ENCODE peak calls at places on chromosomes 3 and 15, in ten cellular contexts. One of them, this sample, is unnamed.

GRCh38 chr3:6679510-6679909 is 181.4 kb upstream of the GRM7 start:
- DNase-seq in cardiac fibroblast: no peak
- DNase-seq in heart left ventricle: no peak
- DNase-seq in ovary: no peak
- DNase-seq in Panc1: no peak
- DNase-seq in psoas muscle: no peak
- DNase-seq in upper lobe of right lung: no peak
- DNase-seq in H7: no peak
- DNase-seq in transverse colon: no peak
- DNase-seq in pancreas: no peak
- DNase-seq in this sample: no peak

GRCh38 chr15:34473840-34474239 is 36.2 kb upstream of the GOLGA8A start:
- DNase-seq in cardiac fibroblast: no peak
- DNase-seq in H7: no peak
- DNase-seq in pancreas: no peak
- DNase-seq in psoas muscle: no peak
- DNase-seq in Panc1: no peak
- DNase-seq in upper lobe of right lung: no peak
- DNase-seq in transverse colon: no peak
- DNase-seq in heart left ventricle: no peak
- DNase-seq in ovary: no peak
- DNase-seq in this sample: no peak

GRCh38 chr3:49869525-49870126 is at the start of gene CAMKV:
- DNase-seq in heart left ventricle: no peak
- DNase-seq in upper lobe of right lung: no peak
- DNase-seq in Panc1: no peak
- DNase-seq in ovary: no peak
- DNase-seq in cardiac fibroblast: no peak
- DNase-seq in psoas muscle: no peak
- DNase-seq in pancreas: no peak
- DNase-seq in H7: peak
- DNase-seq in transverse colon: no peak
- DNase-seq in this sample: no peak

GRCh38 chr3:149534671-149535394 is 60.3 kb downstream of the TM4SF4 start:
- DNase-seq in upper lobe of right lung: no peak
- DNase-seq in H7: no peak
- DNase-seq in transverse colon: no peak
- DNase-seq in cardiac fibroblast: peak
- DNase-seq in psoas muscle: no peak
- DNase-seq in heart left ventricle: peak
- DNase-seq in ovary: peak
- DNase-seq in pancreas: no peak
- DNase-seq in Panc1: no peak
- DNase-seq in this sample: no peak

GRCh38 chr15:33737687-33738606 is 230.3 kb upstream of the CHRM5 start:
- DNase-seq in ovary: no peak
- DNase-seq in upper lobe of right lung: no peak
- DNase-seq in Panc1: peak
- DNase-seq in H7: peak
- DNase-seq in psoas muscle: no peak
- DNase-seq in cardiac fibroblast: peak
- DNase-seq in transverse colon: peak
- DNase-seq in heart left ventricle: no peak
- DNase-seq in pancreas: peak
- DNase-seq in this sample: no peak

GRCh38 chr15:71072423-71072822 is 42.8 kb upstream of the THSD4 start:
- DNase-seq in ovary: no peak
- DNase-seq in transverse colon: no peak
- DNase-seq in heart left ventricle: no peak
- DNase-seq in cardiac fibroblast: no peak
- DNase-seq in pancreas: no peak
- DNase-seq in H7: no peak
- DNase-seq in psoas muscle: no peak
- DNase-seq in Panc1: no peak
- DNase-seq in upper lobe of right lung: no peak
- DNase-seq in this sample: no peak

GRCh38 chr3:102733811-102734574 is 299.2 kb downstream of the ZPLD1 start:
- DNase-seq in transverse colon: no peak
- DNase-seq in pancreas: no peak
- DNase-seq in psoas muscle: no peak
- DNase-seq in H7: no peak
- DNase-seq in Panc1: no peak
- DNase-seq in ovary: no peak
- DNase-seq in heart left ventricle: no peak
- DNase-seq in upper lobe of right lung: no peak
- DNase-seq in cardiac fibroblast: no peak
- DNase-seq in this sample: no peak

GRCh38 chr3:160748787-160749186 is 7.2 kb upstream of the PPM1L start:
- DNase-seq in cardiac fibroblast: no peak
- DNase-seq in heart left ventricle: no peak
- DNase-seq in transverse colon: no peak
- DNase-seq in psoas muscle: no peak
- DNase-seq in upper lobe of right lung: no peak
- DNase-seq in H7: no peak
- DNase-seq in ovary: no peak
- DNase-seq in pancreas: no peak
- DNase-seq in Panc1: no peak
- DNase-seq in this sample: no peak

GRCh38 chr3:44104668-44105321 is 136.9 kb upstream of the TOPAZ1 start:
- DNase-seq in H7: no peak
- DNase-seq in psoas muscle: no peak
- DNase-seq in transverse colon: no peak
- DNase-seq in heart left ventricle: no peak
- DNase-seq in Panc1: peak
- DNase-seq in cardiac fibroblast: no peak
- DNase-seq in pancreas: no peak
- DNase-seq in ovary: no peak
- DNase-seq in upper lobe of right lung: no peak
- DNase-seq in this sample: no peak

GRCh38 chr3:24709921-24710320 is 215.3 kb upstream of the THRB start:
- DNase-seq in transverse colon: no peak
- DNase-seq in heart left ventricle: peak
- DNase-seq in upper lobe of right lung: no peak
- DNase-seq in cardiac fibroblast: no peak
- DNase-seq in pancreas: no peak
- DNase-seq in Panc1: no peak
- DNase-seq in psoas muscle: no peak
- DNase-seq in ovary: no peak
- DNase-seq in H7: no peak
- DNase-seq in this sample: peak

GRCh38 chr3:177679568-177680441 is 482.5 kb upstream of the TBL1XR1 start:
- DNase-seq in Panc1: no peak
- DNase-seq in ovary: no peak
- DNase-seq in cardiac fibroblast: peak
- DNase-seq in heart left ventricle: no peak
- DNase-seq in upper lobe of right lung: no peak
- DNase-seq in transverse colon: no peak
- DNase-seq in pancreas: no peak
- DNase-seq in H7: no peak
- DNase-seq in psoas muscle: no peak
- DNase-seq in this sample: no peak

GRCh38 chr3:8970971-8971589 is 7.8 kb upstream of the RAD18 start:
- DNase-seq in heart left ventricle: peak
- DNase-seq in cardiac fibroblast: peak
- DNase-seq in Panc1: peak
- DNase-seq in transverse colon: peak
- DNase-seq in psoas muscle: no peak
- DNase-seq in upper lobe of right lung: no peak
- DNase-seq in H7: no peak
- DNase-seq in ovary: peak
- DNase-seq in pancreas: peak
- DNase-seq in this sample: no peak

GRCh38 chr3:29279276-29279675 is 1.6 kb upstream of the RBMS3 start:
- DNase-seq in ovary: peak
- DNase-seq in transverse colon: no peak
- DNase-seq in Panc1: no peak
- DNase-seq in upper lobe of right lung: no peak
- DNase-seq in heart left ventricle: no peak
- DNase-seq in cardiac fibroblast: no peak
- DNase-seq in psoas muscle: no peak
- DNase-seq in pancreas: no peak
- DNase-seq in H7: no peak
- DNase-seq in this sample: no peak
- H3K4me3 ChIP-seq in ovary: no peak
- H3K4me3 ChIP-seq in transverse colon: no peak
- H3K4me3 ChIP-seq in Panc1: no peak
- H3K4me3 ChIP-seq in upper lobe of right lung: peak
- H3K4me3 ChIP-seq in heart left ventricle: peak
- H3K4me3 ChIP-seq in cardiac fibroblast: no peak
- H3K4me3 ChIP-seq in psoas muscle: peak
- H3K4me3 ChIP-seq in pancreas: no peak
- H3K4me3 ChIP-seq in H7: no peak
- H3K4me3 ChIP-seq in this sample: peak

DNA sequence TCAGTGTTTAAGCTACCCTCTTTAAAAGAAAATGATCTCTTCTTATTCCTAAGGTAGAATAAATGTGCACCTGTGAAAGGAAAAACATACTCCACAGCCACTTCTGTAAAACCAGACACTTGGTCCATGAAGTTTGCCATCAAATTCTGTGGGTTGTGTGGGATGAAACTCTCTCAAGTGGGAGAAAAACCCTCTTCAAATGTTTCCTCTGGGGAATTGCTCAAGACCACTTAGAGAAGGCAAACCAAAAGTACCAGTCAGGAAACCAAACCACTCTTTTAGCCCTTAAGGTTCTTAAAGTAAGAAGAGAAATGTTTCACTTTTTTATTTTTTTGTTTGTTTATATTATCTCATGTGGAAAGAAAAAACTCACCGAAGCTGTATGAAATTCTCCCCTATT is 1.2 kb downstream of the COL8A1 start:
- DNase-seq in pancreas: no peak
- DNase-seq in transverse colon: no peak
- DNase-seq in Panc1: no peak
- DNase-seq in cardiac fibroblast: peak
- DNase-seq in H7: no peak
- DNase-seq in ovary: no peak
- DNase-seq in heart left ventricle: no peak
- DNase-seq in upper lobe of right lung: no peak
- DNase-seq in psoas muscle: no peak
- DNase-seq in this sample: no peak
- H3K4me3 ChIP-seq in pancreas: no peak
- H3K4me3 ChIP-seq in transverse colon: no peak
- H3K4me3 ChIP-seq in Panc1: no peak
- H3K4me3 ChIP-seq in cardiac fibroblast: peak
- H3K4me3 ChIP-seq in H7: no peak
- H3K4me3 ChIP-seq in ovary: no peak
- H3K4me3 ChIP-seq in heart left ventricle: peak
- H3K4me3 ChIP-seq in upper lobe of right lung: peak
- H3K4me3 ChIP-seq in psoas muscle: no peak
- H3K4me3 ChIP-seq in this sample: peak

DNA sequence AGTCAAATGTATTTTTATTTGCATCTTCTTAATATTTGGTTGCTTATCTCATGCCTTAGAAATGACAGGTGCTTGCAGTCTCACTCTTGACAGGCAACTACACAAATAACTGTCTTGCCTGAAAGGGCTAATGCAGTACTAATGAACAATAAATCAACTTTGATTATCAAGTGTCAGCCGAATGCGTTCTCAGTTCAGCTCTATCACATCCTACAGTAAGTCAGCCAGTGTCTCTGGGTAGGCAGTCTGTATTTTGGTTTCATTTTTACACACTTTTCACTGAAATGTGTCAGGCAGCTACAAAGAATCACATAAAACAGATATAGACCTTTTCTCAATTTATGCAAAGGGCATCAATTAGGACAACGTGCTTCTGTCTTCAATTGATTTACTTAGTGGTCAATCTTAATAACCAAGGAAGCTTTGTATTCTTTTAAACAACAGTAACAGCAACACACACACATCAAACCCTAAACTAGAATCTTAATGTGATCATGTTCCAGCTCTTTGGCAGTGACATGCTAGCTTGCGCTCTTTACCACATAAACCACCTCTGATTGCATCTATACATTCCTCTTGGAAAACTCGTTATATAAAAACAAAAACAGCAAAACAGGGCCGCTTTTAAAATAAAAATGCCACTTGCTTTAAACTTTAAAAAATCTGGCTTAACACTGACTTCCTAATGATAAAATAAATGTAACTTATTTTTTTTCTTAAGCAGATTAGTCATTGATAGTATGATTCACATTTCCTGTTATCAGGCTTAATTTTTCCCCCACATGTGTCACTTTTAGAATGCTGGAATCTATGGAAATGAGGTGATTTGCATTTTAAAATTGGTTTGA is 520.4 kb downstream of the FOXP1 start:
- DNase-seq in ovary: no peak
- DNase-seq in heart left ventricle: no peak
- DNase-seq in transverse colon: no peak
- DNase-seq in H7: no peak
- DNase-seq in psoas muscle: no peak
- DNase-seq in pancreas: no peak
- DNase-seq in cardiac fibroblast: no peak
- DNase-seq in upper lobe of right lung: no peak
- DNase-seq in Panc1: no peak
- DNase-seq in this sample: no peak
- H3K4me3 ChIP-seq in ovary: peak
- H3K4me3 ChIP-seq in heart left ventricle: peak
- H3K4me3 ChIP-seq in transverse colon: peak
- H3K4me3 ChIP-seq in H7: peak
- H3K4me3 ChIP-seq in psoas muscle: peak
- H3K4me3 ChIP-seq in pancreas: peak
- H3K4me3 ChIP-seq in cardiac fibroblast: peak
- H3K4me3 ChIP-seq in upper lobe of right lung: peak
- H3K4me3 ChIP-seq in Panc1: peak
- H3K4me3 ChIP-seq in this sample: peak

GRCh38 chr3:105158277-105158676 is 208.4 kb upstream of the ALCAM start:
- DNase-seq in pancreas: no peak
- DNase-seq in Panc1: no peak
- DNase-seq in transverse colon: no peak
- DNase-seq in ovary: no peak
- DNase-seq in upper lobe of right lung: no peak
- DNase-seq in cardiac fibroblast: no peak
- DNase-seq in heart left ventricle: no peak
- DNase-seq in psoas muscle: no peak
- DNase-seq in H7: no peak
- DNase-seq in this sample: no peak

GRCh38 chr3:105157016-105157765 is 209.5 kb upstream of the ALCAM start:
- DNase-seq in Panc1: no peak
- DNase-seq in ovary: no peak
- DNase-seq in heart left ventricle: no peak
- DNase-seq in cardiac fibroblast: no peak
- DNase-seq in upper lobe of right lung: no peak
- DNase-seq in transverse colon: no peak
- DNase-seq in pancreas: no peak
- DNase-seq in H7: peak
- DNase-seq in psoas muscle: no peak
- DNase-seq in this sample: no peak

GRCh38 chr3:105154692-105155091 is 212.0 kb upstream of the ALCAM start:
- DNase-seq in H7: no peak
- DNase-seq in psoas muscle: no peak
- DNase-seq in Panc1: no peak
- DNase-seq in cardiac fibroblast: no peak
- DNase-seq in transverse colon: no peak
- DNase-seq in upper lobe of right lung: no peak
- DNase-seq in pancreas: no peak
- DNase-seq in heart left ventricle: no peak
- DNase-seq in ovary: no peak
- DNase-seq in this sample: no peak

GRCh38 chr3:105162448-105162847 is 204.3 kb upstream of the ALCAM start:
- DNase-seq in pancreas: no peak
- DNase-seq in upper lobe of right lung: no peak
- DNase-seq in transverse colon: no peak
- DNase-seq in cardiac fibroblast: no peak
- DNase-seq in psoas muscle: no peak
- DNase-seq in Panc1: no peak
- DNase-seq in heart left ventricle: no peak
- DNase-seq in H7: no peak
- DNase-seq in ovary: no peak
- DNase-seq in this sample: no peak

GRCh38 chr3:105157766-105158085 is 209.0 kb upstream of the ALCAM start:
- DNase-seq in upper lobe of right lung: no peak
- DNase-seq in cardiac fibroblast: no peak
- DNase-seq in transverse colon: no peak
- DNase-seq in heart left ventricle: no peak
- DNase-seq in Panc1: no peak
- DNase-seq in pancreas: no peak
- DNase-seq in ovary: no peak
- DNase-seq in psoas muscle: no peak
- DNase-seq in H7: no peak
- DNase-seq in this sample: no peak
- H3K4me3 ChIP-seq in upper lobe of right lung: no peak
- H3K4me3 ChIP-seq in cardiac fibroblast: no peak
- H3K4me3 ChIP-seq in transverse colon: no peak
- H3K4me3 ChIP-seq in heart left ventricle: no peak
- H3K4me3 ChIP-seq in Panc1: no peak
- H3K4me3 ChIP-seq in pancreas: no peak
- H3K4me3 ChIP-seq in ovary: no peak
- H3K4me3 ChIP-seq in psoas muscle: no peak
- H3K4me3 ChIP-seq in H7: no peak
- H3K4me3 ChIP-seq in this sample: no peak

This sample was measured in aorta.